ENCODE peak calls at places on chromosomes 4 and X, in four cellular contexts. One of them, this sample, is unnamed.

GRCh38 chrX:15855562-15856256 is 1.1 kb upstream of the AP1S2 start:
- DNase-seq in tibial nerve: no peak
- DNase-seq in heart left ventricle: no peak
- DNase-seq in breast epithelium: no peak
- DNase-seq in this sample: no peak

GRCh38 chr4:77022581-77023133 is 53.1 kb downstream of the CCNI start:
- DNase-seq in tibial nerve: no peak
- DNase-seq in heart left ventricle: no peak
- DNase-seq in breast epithelium: no peak
- DNase-seq in this sample: no peak

GRCh38 chr4:188154668-188155423 is 15.6 kb downstream of the TRIML1 start:
- DNase-seq in tibial nerve: no peak
- DNase-seq in heart left ventricle: no peak
- DNase-seq in breast epithelium: no peak
- DNase-seq in this sample: no peak

GRCh38 chr4:173521474-173522159 is 8.4 kb downstream of the HAND2 start:
- DNase-seq in tibial nerve: no peak
- DNase-seq in heart left ventricle: peak; percentile 71
- DNase-seq in breast epithelium: no peak
- DNase-seq in this sample: no peak

GRCh38 chr4:90498175-90498574 is 371.0 kb downstream of the CCSER1 start:
- DNase-seq in tibial nerve: no peak
- DNase-seq in heart left ventricle: no peak
- DNase-seq in breast epithelium: no peak
- DNase-seq in this sample: no peak

GRCh38 chrX:18951032-18951431 is 32.9 kb downstream of the PHKA2 start:
- DNase-seq in tibial nerve: no peak
- DNase-seq in heart left ventricle: no peak
- DNase-seq in breast epithelium: no peak
- DNase-seq in this sample: no peak

GRCh38 chr4:1026115-1026514 is 14.7 kb downstream of the FGFRL1 start:
- DNase-seq in tibial nerve: no peak
- DNase-seq in heart left ventricle: no peak
- DNase-seq in breast epithelium: no peak
- DNase-seq in this sample: no peak

GRCh38 chr4:105186701-105187158 is 40.1 kb downstream of the TET2 start:
- DNase-seq in tibial nerve: no peak
- DNase-seq in heart left ventricle: peak; percentile 32
- DNase-seq in breast epithelium: no peak
- DNase-seq in this sample: no peak

GRCh38 chr4:2036866-2037265 is 22.3 kb upstream of the NAT8L start:
- DNase-seq in tibial nerve: no peak
- DNase-seq in heart left ventricle: no peak
- DNase-seq in breast epithelium: no peak
- DNase-seq in this sample: no peak

GRCh38 chrX:38870386-38870895 is 69.2 kb downstream of the MID1IP1 start:
- DNase-seq in tibial nerve: no peak
- DNase-seq in heart left ventricle: no peak
- DNase-seq in breast epithelium: no peak
- DNase-seq in this sample: no peak

GRCh38 chr4:141352775-141353544 is 132.3 kb downstream of the ZNF330 start:
- DNase-seq in tibial nerve: no peak
- DNase-seq in heart left ventricle: no peak
- DNase-seq in breast epithelium: no peak
- DNase-seq in this sample: no peak

GRCh38 chrX:52563105-52563504 is 46.2 kb upstream of the XAGE1B start:
- DNase-seq in tibial nerve: no peak
- DNase-seq in heart left ventricle: no peak
- DNase-seq in breast epithelium: no peak
- DNase-seq in this sample: no peak

GRCh38 chr4:23034726-23035125 is 342.0 kb downstream of the GBA3 start:
- DNase-seq in tibial nerve: no peak
- DNase-seq in heart left ventricle: no peak
- DNase-seq in breast epithelium: no peak
- DNase-seq in this sample: no peak

GRCh38 chr4:136277741-136278140 is 1254.6 kb downstream of the PCDH18 start:
- DNase-seq in tibial nerve: no peak
- DNase-seq in heart left ventricle: no peak
- DNase-seq in breast epithelium: no peak
- DNase-seq in this sample: no peak
- TF ChIP-seq CTCF in tibial nerve: no peak
- TF ChIP-seq CTCF in heart left ventricle: no peak
- TF ChIP-seq CTCF in breast epithelium: no peak
- TF ChIP-seq CTCF in this sample: no peak

GRCh38 chrX:47540754-47541538 is 20.1 kb upstream of the ARAF start:
- DNase-seq in tibial nerve: peak; percentile 70
- DNase-seq in heart left ventricle: peak; percentile 80
- DNase-seq in breast epithelium: peak; percentile 67
- DNase-seq in this sample: no peak
- TF ChIP-seq POLR2A in tibial nerve: no peak
- TF ChIP-seq POLR2A in heart left ventricle: peak; percentile 38
- TF ChIP-seq POLR2A in breast epithelium: no peak
- TF ChIP-seq POLR2A in this sample: no peak

GRCh38 chr4:54543088-54543795 is 114.5 kb upstream of the KIT start:
- DNase-seq in tibial nerve: no peak
- DNase-seq in heart left ventricle: no peak
- DNase-seq in breast epithelium: no peak
- DNase-seq in this sample: no peak

GRCh38 chr4:54541426-54542118 is 116.2 kb upstream of the KIT start:
- DNase-seq in tibial nerve: no peak
- DNase-seq in heart left ventricle: no peak
- DNase-seq in breast epithelium: no peak
- DNase-seq in this sample: no peak

GRCh38 chr4:54542540-54543041 is 115.2 kb upstream of the KIT start:
- DNase-seq in tibial nerve: no peak
- DNase-seq in heart left ventricle: no peak
- DNase-seq in breast epithelium: no peak
- DNase-seq in this sample: no peak

GRCh38 chr4:54540931-54541330 is 116.8 kb upstream of the KIT start:
- DNase-seq in tibial nerve: no peak
- DNase-seq in heart left ventricle: no peak
- DNase-seq in breast epithelium: no peak
- DNase-seq in this sample: no peak

DNA sequence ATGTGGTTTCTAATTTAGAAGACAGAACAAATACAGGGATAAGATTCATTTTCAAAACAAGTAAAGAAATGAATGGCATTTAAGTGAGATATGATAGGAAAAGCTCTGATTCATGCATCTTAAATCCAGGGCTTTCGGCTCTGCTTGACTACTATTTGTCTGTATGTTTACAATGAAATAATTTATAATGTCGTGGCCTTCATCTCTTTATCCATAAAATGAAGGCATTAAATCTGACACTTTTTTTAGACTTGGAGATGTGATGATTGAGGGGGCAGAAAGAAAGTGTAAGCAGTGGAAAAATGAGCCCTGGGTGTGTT is 115.7 kb upstream of the KIT start:
- DNase-seq in tibial nerve: no peak
- DNase-seq in heart left ventricle: no peak
- DNase-seq in breast epithelium: no peak
- DNase-seq in this sample: no peak
- TF ChIP-seq CTCF in tibial nerve: no peak
- TF ChIP-seq CTCF in heart left ventricle: no peak
- TF ChIP-seq CTCF in breast epithelium: no peak
- TF ChIP-seq CTCF in this sample: no peak

GRCh38 chr4:109559983-109560686 is at the start of gene MCUB:
- DNase-seq in tibial nerve: peak; percentile 74
- DNase-seq in heart left ventricle: peak; percentile 90
- DNase-seq in breast epithelium: peak; percentile 80
- DNase-seq in this sample: peak; percentile 96
- TF ChIP-seq POLR2A in tibial nerve: no peak
- TF ChIP-seq POLR2A in heart left ventricle: peak; percentile 37
- TF ChIP-seq POLR2A in breast epithelium: no peak
- TF ChIP-seq POLR2A in this sample: peak; percentile 54

GRCh38 chrX:8868070-8868795 is 67.0 kb upstream of the FAM9A start:
- DNase-seq in tibial nerve: no peak
- DNase-seq in heart left ventricle: no peak
- DNase-seq in breast epithelium: no peak
- DNase-seq in this sample: no peak

GRCh38 chrX:8867454-8867853 is 66.3 kb upstream of the FAM9A start:
- DNase-seq in tibial nerve: no peak
- DNase-seq in heart left ventricle: no peak
- DNase-seq in breast epithelium: no peak
- DNase-seq in this sample: no peak

GRCh38 chrX:8869812-8870211 is 68.6 kb upstream of the FAM9A start:
- DNase-seq in tibial nerve: no peak
- DNase-seq in heart left ventricle: no peak
- DNase-seq in breast epithelium: no peak
- DNase-seq in this sample: no peak

GRCh38 chrX:8870411-8870810 is 69.2 kb upstream of the FAM9A start:
- DNase-seq in tibial nerve: no peak
- DNase-seq in heart left ventricle: no peak
- DNase-seq in breast epithelium: no peak
- DNase-seq in this sample: no peak

DNA sequence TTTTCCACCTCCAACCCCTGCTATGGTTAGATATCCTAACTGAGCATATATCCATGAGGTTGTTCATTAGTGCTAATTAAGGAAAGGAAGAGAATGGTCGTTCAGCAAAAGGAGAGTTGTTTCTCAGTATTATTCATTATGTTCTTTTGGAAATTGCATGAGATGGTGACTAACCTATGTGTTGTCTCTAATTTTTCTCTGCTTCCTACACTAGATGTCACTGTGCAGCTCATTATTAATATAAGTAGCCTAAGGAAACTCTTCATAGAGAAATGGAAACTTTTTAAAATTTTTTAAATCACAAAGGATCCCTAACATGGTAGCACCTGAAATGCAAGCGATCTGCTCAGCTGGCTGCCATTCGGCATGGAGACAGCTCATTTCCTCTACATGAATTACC is 67.7 kb upstream of the FAM9A start:
- DNase-seq in tibial nerve: no peak
- DNase-seq in heart left ventricle: no peak
- DNase-seq in breast epithelium: no peak
- DNase-seq in this sample: no peak
- TF ChIP-seq CTCF in tibial nerve: no peak
- TF ChIP-seq CTCF in heart left ventricle: peak; percentile 31
- TF ChIP-seq CTCF in breast epithelium: peak; percentile 18
- TF ChIP-seq CTCF in this sample: no peak

DNA sequence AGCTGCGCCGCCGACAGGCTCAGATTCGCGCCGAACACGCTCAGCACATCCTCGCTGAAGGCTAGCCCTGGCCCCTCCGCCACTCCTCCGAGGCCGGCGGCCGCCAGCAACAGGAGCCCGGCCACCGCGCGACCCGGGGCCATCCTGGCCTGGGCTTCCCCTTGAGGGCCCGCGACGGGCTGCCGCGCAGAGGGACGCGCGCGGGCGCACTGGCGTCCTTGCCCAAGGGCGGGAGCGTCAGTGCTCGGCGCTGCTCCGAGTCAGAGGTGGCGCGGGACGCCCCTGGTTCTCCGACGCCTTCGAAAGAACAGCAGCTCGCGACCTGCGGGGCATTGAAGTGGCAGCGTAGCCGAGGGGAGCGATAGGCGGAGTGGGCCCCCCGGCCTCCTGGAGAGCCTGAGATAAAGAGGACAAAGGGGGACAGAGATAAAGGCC is 745 bp downstream of the SLC39A8 start:
- DNase-seq in tibial nerve: peak; percentile 8
- DNase-seq in heart left ventricle: peak; percentile 67
- DNase-seq in breast epithelium: peak; percentile 59
- DNase-seq in this sample: peak; percentile 66
- TF ChIP-seq POLR2A in tibial nerve: no peak
- TF ChIP-seq POLR2A in heart left ventricle: no peak
- TF ChIP-seq POLR2A in breast epithelium: no peak
- TF ChIP-seq POLR2A in this sample: no peak

DNA sequence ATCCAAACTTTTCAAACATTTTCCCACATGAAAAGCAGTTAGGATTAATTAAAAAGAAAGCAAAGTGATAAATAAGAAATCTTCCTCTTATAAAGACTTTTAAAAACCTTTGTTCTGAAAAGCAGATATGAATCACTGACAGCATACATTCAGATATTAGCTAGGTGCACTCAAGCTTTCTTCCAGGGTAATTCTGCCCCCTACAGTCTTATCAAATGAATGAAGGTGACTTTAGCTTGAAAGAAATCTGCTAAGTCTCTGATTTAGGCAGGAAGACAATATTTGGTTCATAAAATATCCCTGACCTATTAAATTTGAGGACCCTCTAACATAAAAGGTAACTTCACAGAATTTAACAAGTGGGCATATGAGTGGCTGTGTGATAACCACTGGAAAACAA is 209.1 kb upstream of the FAM47A start:
- DNase-seq in tibial nerve: no peak
- DNase-seq in heart left ventricle: no peak
- DNase-seq in breast epithelium: no peak
- DNase-seq in this sample: no peak
- TF ChIP-seq CTCF in tibial nerve: no peak
- TF ChIP-seq CTCF in heart left ventricle: no peak
- TF ChIP-seq CTCF in breast epithelium: no peak
- TF ChIP-seq CTCF in this sample: no peak

DNA sequence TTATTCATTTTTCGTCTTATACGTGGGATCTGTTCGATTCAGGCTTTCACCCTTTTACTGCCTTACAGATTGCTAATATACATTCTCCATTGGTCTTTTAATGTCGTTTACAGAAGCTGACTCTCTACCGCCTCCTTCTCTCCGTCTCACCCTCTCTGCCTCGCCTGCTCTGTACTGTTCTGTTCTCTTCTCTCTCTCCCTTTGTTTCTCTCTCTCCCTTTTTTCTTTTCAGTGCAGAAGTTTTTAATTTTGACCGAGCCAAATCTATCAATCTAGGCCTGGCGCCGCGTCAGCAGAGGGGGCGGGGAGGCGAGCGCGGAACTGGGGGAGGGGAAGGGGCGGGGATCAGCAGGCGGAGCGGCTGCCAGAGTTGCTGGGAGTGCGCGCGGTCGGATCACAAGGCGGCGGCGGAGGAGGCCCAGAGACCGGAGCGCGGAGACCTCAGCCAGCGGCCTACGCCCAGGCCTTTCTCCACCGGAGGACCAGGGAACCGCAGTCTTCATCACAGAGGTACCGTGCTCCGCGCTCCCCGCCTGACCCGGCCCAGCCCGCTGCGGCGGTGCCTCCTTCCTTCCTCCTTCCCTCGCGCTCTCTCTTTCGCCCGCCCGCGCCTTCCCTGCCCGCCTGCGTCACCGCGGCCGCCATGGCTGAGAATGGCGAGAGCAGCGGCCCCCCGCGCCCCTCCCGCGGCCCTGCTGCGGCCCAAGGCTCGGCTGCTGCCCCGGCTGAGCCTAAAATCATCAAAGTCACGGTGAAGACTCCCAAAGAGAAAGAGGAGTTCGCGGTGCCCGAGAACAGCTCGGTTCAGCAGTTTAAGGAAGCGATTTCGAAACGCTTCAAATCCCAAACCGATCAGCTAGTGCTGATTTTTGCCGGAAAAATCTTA is at the start of gene UBQLN2:
- DNase-seq in tibial nerve: peak; percentile 72
- DNase-seq in heart left ventricle: peak; percentile 86
- DNase-seq in breast epithelium: peak; percentile 77
- DNase-seq in this sample: peak; percentile 80
- TF ChIP-seq POLR2A in tibial nerve: peak; percentile 64
- TF ChIP-seq POLR2A in heart left ventricle: peak; percentile 60
- TF ChIP-seq POLR2A in breast epithelium: peak; percentile 63
- TF ChIP-seq POLR2A in this sample: peak; percentile 76

This sample was measured in upper lobe of left lung.